ENCODE peak calls at places on chromosomes 4 and X, in six cellular contexts. W is lower lobe of right lung, F is bronchial epithelial cell, Q is cardiac muscle cell, C is astrocyte of the spinal cord, T is epithelial cell of esophagus. Z is an unnamed sample.

GRCh38 chrX:39850630-39851152 is 247.1 kb downstream of the BCOR start:
- DNase-seq in Q (peak), F (no peak), T (no peak), C (peak), W (no peak), Z (peak)

GRCh38 chrX:51641421-51642021 is 22.8 kb upstream of the CENPVL3 start:
- DNase-seq in C (peak), W (no peak), T (peak), F (peak), Q (peak), Z (peak)

GRCh38 chr4:8199594-8200301 is 658 bp downstream of the SH3TC1 start:
- DNase-seq in Q (no peak), C (no peak), W (no peak), T (peak), F (no peak), Z (no peak)

GRCh38 chrX:103797691-103798090 is 21.1 kb downstream of the PLP1 start:
- DNase-seq in Q (no peak), C (no peak), T (no peak), F (no peak), W (no peak), Z (no peak)

GRCh38 chrX:19593684-19594083 is 78.4 kb upstream of the MAP3K15 start:
- DNase-seq in C (peak), T (peak), W (no peak), F (peak), Q (peak), Z (peak)

GRCh38 chrX:118347131-118347530 is 1.2 kb downstream of the WDR44 start:
- DNase-seq in F (peak), W (no peak), T (peak), Q (peak), C (peak), Z (peak)

GRCh38 chrX:138745215-138745614 is 33.7 kb upstream of the FGF13 start:
- DNase-seq in W (no peak), T (peak), C (peak), F (peak), Q (peak), Z (peak)

GRCh38 chr4:176549161-176549865 is 229.5 kb downstream of the SPCS3 start:
- DNase-seq in Q (peak), T (peak), W (no peak), C (peak), F (peak), Z (peak)

GRCh38 chr4:149718500-149718899 is 97.1 kb downstream of the IQCM start:
- DNase-seq in F (no peak), Q (no peak), C (no peak), W (no peak), T (no peak), Z (peak)

GRCh38 chrX:132433001-132433400 is 55.8 kb downstream of the MBNL3 start:
- DNase-seq in Q (no peak), F (no peak), C (no peak), W (no peak), T (no peak), Z (no peak)

GRCh38 chrX:19990225-19990518 is 689 bp downstream of the BCLAF3 start:
- DNase-seq in F (peak), W (no peak), T (no peak), C (no peak), Q (no peak), Z (no peak)

GRCh38 chr4:167233523-167234387 is 539 bp downstream of the SPOCK3 start:
- DNase-seq in F (peak), W (no peak), Q (peak), C (peak), T (peak), Z (peak)

GRCh38 chr4:5156677-5157076 is 105.4 kb downstream of the STK32B start:
- DNase-seq in W (no peak), Q (no peak), T (no peak), F (no peak), C (no peak), Z (no peak)

GRCh38 chr4:104901438-104901837 is 245.2 kb upstream of the TET2 start:
- DNase-seq in W (no peak), T (no peak), Q (peak), C (peak), F (peak), Z (peak)

GRCh38 chr4:147639388-147639787 is 22.2 kb downstream of the TMEM184C start:
- DNase-seq in W (no peak), C (peak), F (no peak), Q (no peak), T (no peak), Z (peak)

GRCh38 chr4:18209448-18209847 is 187.9 kb upstream of the LCORL start:
- DNase-seq in Q (no peak), T (no peak), W (no peak), C (no peak), F (no peak), Z (no peak)

GRCh38 chr4:86664959-86665358 is 70.8 kb downstream of the PTPN13 start:
- DNase-seq in T (peak), C (peak), Q (peak), W (no peak), F (peak), Z (peak)

GRCh38 chrX:78105944-78106650 is 2.0 kb downstream of the PGK1 start:
- DNase-seq in F (no peak), C (no peak), W (no peak), T (no peak), Q (no peak), Z (no peak)

GRCh38 chr4:184688447-184688846 is 38.9 kb downstream of the PRIMPOL start:
- DNase-seq in C (peak), F (peak), Q (peak), T (peak), W (no peak), Z (peak)

GRCh38 chrX:23699636-23700194 is 32.4 kb downstream of the PRDX4 start:
- DNase-seq in C (peak), W (no peak), F (no peak), Q (peak), T (no peak), Z (peak)

GRCh38 chr4:129144755-129145206 is 48.8 kb downstream of the C4orf33 start:
- DNase-seq in Q (peak), C (no peak), W (no peak), T (no peak), F (no peak), Z (no peak)

GRCh38 chr4:37549003-37549402 is 137.2 kb downstream of the RELL1 start:
- DNase-seq in T (peak), Q (peak), F (peak), W (no peak), C (peak), Z (peak)

GRCh38 chrX:100611951-100612350 is 24.7 kb downstream of the TSPAN6 start:
- DNase-seq in Q (no peak), W (no peak), F (no peak), T (no peak), C (no peak), Z (no peak)

GRCh38 chr4:184514121-184514988 is 40.0 kb upstream of the IRF2 start:
- DNase-seq in F (peak), C (peak), W (peak), T (peak), Q (peak), Z (peak)

GRCh38 chr4:16085822-16086221 is 2.0 kb upstream of the PROM1 start:
- DNase-seq in C (no peak), T (no peak), Q (no peak), W (no peak), F (no peak), Z (no peak)

GRCh38 chrX:44945736-44946135 is 72.7 kb downstream of the KDM6A start:
- DNase-seq in T (no peak), C (no peak), Q (no peak), W (no peak), F (no peak), Z (no peak)

GRCh38 chrX:39839371-39839770 is 258.4 kb downstream of the BCOR start:
- DNase-seq in F (no peak), T (no peak), C (no peak), Q (no peak), W (no peak), Z (no peak)

GRCh38 chr4:32226201-32226600 is 1506.0 kb downstream of the PCDH7 start:
- DNase-seq in T (peak), Q (no peak), F (no peak), C (peak), W (no peak), Z (peak)

DNA sequence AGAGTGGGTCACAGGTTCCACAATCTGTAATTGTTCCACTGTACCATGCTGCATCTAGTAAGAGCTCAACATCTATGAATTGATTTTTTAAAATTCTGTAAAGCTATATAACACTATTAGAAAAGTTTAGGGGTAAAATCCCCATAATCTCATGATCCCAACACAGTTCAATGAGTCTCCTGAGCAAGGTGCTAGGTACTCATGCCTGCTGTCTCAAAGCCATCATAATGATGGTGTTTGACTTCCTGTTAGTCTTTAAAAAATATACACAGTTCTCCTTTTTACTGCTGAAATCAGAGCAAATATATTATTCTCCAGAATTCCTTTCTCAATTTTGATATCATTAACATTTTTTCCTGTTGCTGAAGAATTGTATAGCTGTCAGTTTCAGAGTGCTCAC is 55.9 kb downstream of the SH3BGRL start:
- DNase-seq in C (no peak), W (no peak), T (no peak), Q (no peak), F (no peak), Z (no peak)
- TF ChIP-seq CTCF in C (no peak), W (no peak), T (no peak), Q (no peak), F (no peak), Z (no peak)

DNA sequence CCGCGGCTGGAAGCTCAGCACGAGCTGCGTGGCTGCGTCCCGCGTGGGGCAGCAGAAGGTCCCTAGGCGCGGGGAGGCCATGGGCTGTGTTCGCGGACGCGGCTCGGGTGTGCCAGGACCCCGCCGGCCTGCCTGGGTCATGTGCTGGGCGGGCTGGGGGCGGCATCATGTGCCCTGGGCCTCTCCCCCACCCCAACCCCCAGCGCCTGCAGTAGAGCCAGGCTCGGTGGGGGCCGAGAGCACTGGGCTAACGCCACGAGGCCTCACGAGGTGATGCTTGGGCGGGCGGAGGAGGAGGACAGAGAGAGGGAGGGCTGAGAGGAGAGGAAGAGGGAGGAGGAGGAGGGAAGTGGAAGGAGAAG is at the start of gene GPR143:
- DNase-seq in W (no peak), Q (no peak), F (no peak), C (no peak), T (no peak), Z (no peak)
- H3K4me3 ChIP-seq in W (no peak), Q (no peak), F (no peak), C (no peak), T (no peak), Z (no peak)

GRCh38 chrX:149504226-149504914 is 736 bp downstream of the IDS start:
- DNase-seq in W (peak), T (no peak), Q (no peak), C (no peak), F (no peak), Z (peak)
- TF ChIP-seq CTCF in W (no peak), T (peak), Q (peak), C (peak), F (peak), Z (peak)

GRCh38 chrX:38600089-38600755 is 38.9 kb downstream of the TSPAN7 start:
- DNase-seq in W (no peak), C (no peak), F (no peak), Q (no peak), T (no peak), Z (no peak)

GRCh38 chrX:38594434-38594833 is 33.1 kb downstream of the TSPAN7 start:
- DNase-seq in W (no peak), T (no peak), C (no peak), F (no peak), Q (no peak), Z (no peak)

GRCh38 chrX:38595801-38596200 is 34.5 kb downstream of the TSPAN7 start:
- DNase-seq in T (no peak), Q (no peak), W (no peak), F (no peak), C (no peak), Z (no peak)

GRCh38 chrX:38596939-38597338 is 35.6 kb downstream of the TSPAN7 start:
- DNase-seq in F (no peak), W (no peak), T (no peak), Q (no peak), C (no peak), Z (no peak)
- H3K4me3 ChIP-seq in F (no peak), W (no peak), T (no peak), Q (no peak), C (no peak), Z (no peak)

DNA sequence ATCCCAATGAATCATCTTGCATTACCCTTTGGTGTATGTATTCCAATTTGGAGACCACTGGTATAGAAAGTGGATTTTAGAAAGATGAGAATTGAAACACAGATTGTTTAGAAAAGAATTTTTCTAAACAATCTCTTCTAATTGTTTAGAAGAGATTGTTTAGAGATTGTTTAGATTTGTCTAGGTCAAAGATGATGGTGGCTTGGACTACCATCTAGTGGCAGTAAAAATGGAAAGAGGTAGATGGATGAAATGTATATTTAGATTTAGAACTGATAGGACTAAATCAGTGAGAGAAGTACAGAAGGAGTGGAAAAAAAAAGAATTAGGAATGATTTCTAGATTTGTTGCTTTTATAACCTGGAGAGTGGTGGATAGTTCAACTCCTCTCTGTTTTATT is 70.6 kb downstream of the ARSJ start:
- DNase-seq in W (no peak), Q (no peak), F (no peak), C (no peak), T (no peak), Z (peak)
- TF ChIP-seq CTCF in W (no peak), Q (no peak), F (no peak), C (no peak), T (no peak), Z (peak)

GRCh38 chr4:2257361-2258001 is 4.4 kb downstream of the MXD4 start:
- DNase-seq in F (no peak), T (no peak), C (no peak), W (peak), Q (no peak), Z (no peak)

GRCh38 chr4:2258091-2259035 is 3.5 kb downstream of the MXD4 start:
- DNase-seq in C (no peak), Q (no peak), F (no peak), T (no peak), W (peak), Z (no peak)

GRCh38 chr4:2259541-2260267 is 2.2 kb downstream of the MXD4 start:
- DNase-seq in Q (no peak), C (no peak), W (peak), F (no peak), T (no peak), Z (no peak)

GRCh38 chr4:2260336-2261109 is 1.4 kb downstream of the MXD4 start:
- DNase-seq in F (no peak), C (no peak), W (peak), T (no peak), Q (no peak), Z (no peak)

GRCh38 chr4:2259036-2259540 is 2.8 kb downstream of the MXD4 start:
- DNase-seq in T (no peak), F (no peak), W (peak), C (no peak), Q (no peak), Z (no peak)
- H3K4me3 ChIP-seq in T (no peak), F (no peak), W (peak), C (no peak), Q (no peak), Z (peak)

DNA sequence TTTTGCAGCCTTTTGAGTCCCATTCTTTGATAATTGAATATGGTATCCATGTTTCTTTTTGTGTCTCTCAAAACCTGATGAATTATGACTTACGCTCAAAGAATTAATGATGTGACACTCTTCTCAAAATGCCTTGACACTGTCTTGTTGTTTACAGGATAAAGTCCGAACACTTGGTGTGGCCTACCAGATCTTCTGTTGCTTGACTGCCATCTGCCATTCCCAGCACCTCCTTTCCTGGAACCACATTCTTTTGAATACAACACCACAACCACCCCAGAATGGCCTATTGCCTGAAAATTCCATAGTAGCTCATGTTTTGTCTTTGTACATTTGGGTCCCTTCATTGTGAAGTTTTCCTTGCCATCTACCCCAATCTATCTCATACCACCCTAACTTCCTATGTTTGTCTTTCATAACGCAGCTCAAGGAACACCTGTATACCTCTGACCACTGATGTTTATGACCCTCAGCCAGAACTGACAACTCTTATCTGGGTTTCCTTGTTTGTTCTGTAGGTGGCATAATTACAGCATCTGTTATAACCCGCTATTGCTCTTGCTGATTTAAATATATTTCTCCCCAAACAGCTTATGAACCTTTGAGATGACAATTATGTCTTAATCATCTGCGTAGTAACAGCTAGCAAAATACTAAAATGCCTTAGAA is 991.3 kb downstream of the RAB28 start:
- DNase-seq in C (no peak), F (no peak), T (no peak), Q (no peak), W (no peak), Z (no peak)
- TF ChIP-seq CTCF in C (no peak), F (no peak), T (no peak), Q (no peak), W (no peak), Z (no peak)